ENCODE peak calls at places on chromosomes 3 and 15, in six cellular contexts. One of them, this sample, is unnamed. For H3K27me3 and H3K36me3, the result is how much of the 10 kb centered on the place peaks cover.

GRCh38 chr3:52052831-52053306 is 3.5 kb downstream of the DUSP7 start:
- DNase-seq in stomach: peak
- DNase-seq in BE2C: peak
- DNase-seq in IMR-90: peak
- DNase-seq in tibial artery: peak
- DNase-seq in brain microvascular endothelial cell: peak
- DNase-seq in this sample: peak

GRCh38 chr15:42035362-42035761 is 14.5 kb upstream of the PLA2G4E start:
- DNase-seq in IMR-90: peak
- DNase-seq in stomach: no peak
- DNase-seq in brain microvascular endothelial cell: no peak
- DNase-seq in tibial artery: no peak
- DNase-seq in BE2C: no peak
- DNase-seq in this sample: peak

GRCh38 chr3:194950906-194951628 is 265.4 kb downstream of the FAM43A start:
- DNase-seq in BE2C: no peak
- DNase-seq in stomach: no peak
- DNase-seq in brain microvascular endothelial cell: no peak
- DNase-seq in tibial artery: no peak
- DNase-seq in IMR-90: no peak
- DNase-seq in this sample: no peak

GRCh38 chr3:56916697-56917336 is 115.1 kb upstream of the ARHGEF3 start:
- DNase-seq in brain microvascular endothelial cell: no peak
- DNase-seq in BE2C: no peak
- DNase-seq in IMR-90: no peak
- DNase-seq in stomach: no peak
- DNase-seq in tibial artery: no peak
- DNase-seq in this sample: no peak

GRCh38 chr3:130787422-130788068 is 40.9 kb upstream of the PIK3R4 start:
- DNase-seq in IMR-90: no peak
- DNase-seq in stomach: no peak
- DNase-seq in BE2C: no peak
- DNase-seq in brain microvascular endothelial cell: no peak
- DNase-seq in tibial artery: no peak
- DNase-seq in this sample: no peak

GRCh38 chr3:23650371-23651140 is 155.2 kb upstream of the UBE2E1 start:
- DNase-seq in stomach: no peak
- DNase-seq in tibial artery: no peak
- DNase-seq in brain microvascular endothelial cell: peak
- DNase-seq in IMR-90: peak
- DNase-seq in BE2C: no peak
- DNase-seq in this sample: no peak

GRCh38 chr3:48891606-48892005 is 7.1 kb downstream of the SLC25A20 start:
- DNase-seq in tibial artery: no peak
- DNase-seq in stomach: no peak
- DNase-seq in BE2C: no peak
- DNase-seq in brain microvascular endothelial cell: no peak
- DNase-seq in IMR-90: no peak
- DNase-seq in this sample: no peak

GRCh38 chr3:113910966-113911365 is 36.8 kb upstream of the ZDHHC23 start:
- DNase-seq in brain microvascular endothelial cell: no peak
- DNase-seq in stomach: no peak
- DNase-seq in tibial artery: no peak
- DNase-seq in IMR-90: peak
- DNase-seq in BE2C: no peak
- DNase-seq in this sample: no peak

GRCh38 chr15:27587810-27588209 is 511.3 kb downstream of the OCA2 start:
- DNase-seq in tibial artery: no peak
- DNase-seq in stomach: no peak
- DNase-seq in IMR-90: no peak
- DNase-seq in brain microvascular endothelial cell: no peak
- DNase-seq in BE2C: no peak
- DNase-seq in this sample: peak

GRCh38 chr3:44076221-44076829 is 165.4 kb upstream of the TOPAZ1 start:
- DNase-seq in IMR-90: no peak
- DNase-seq in tibial artery: no peak
- DNase-seq in brain microvascular endothelial cell: no peak
- DNase-seq in stomach: no peak
- DNase-seq in BE2C: peak
- DNase-seq in this sample: peak

GRCh38 chr3:140845878-140846277 is 95.8 kb upstream of the SLC25A36 start:
- DNase-seq in IMR-90: no peak
- DNase-seq in brain microvascular endothelial cell: no peak
- DNase-seq in stomach: no peak
- DNase-seq in tibial artery: no peak
- DNase-seq in BE2C: no peak
- DNase-seq in this sample: no peak

GRCh38 chr3:172824229-172824628 is 73.7 kb downstream of the ECT2 start:
- DNase-seq in IMR-90: no peak
- DNase-seq in tibial artery: no peak
- DNase-seq in stomach: no peak
- DNase-seq in brain microvascular endothelial cell: no peak
- DNase-seq in BE2C: no peak
- DNase-seq in this sample: no peak

GRCh38 chr3:197440717-197441303 is 115.0 kb downstream of the BDH1 start:
- DNase-seq in BE2C: no peak
- DNase-seq in tibial artery: no peak
- DNase-seq in stomach: no peak
- DNase-seq in IMR-90: no peak
- DNase-seq in brain microvascular endothelial cell: no peak
- DNase-seq in this sample: no peak

GRCh38 chr3:17642474-17642873 is 100.0 kb downstream of the TBC1D5 start:
- DNase-seq in brain microvascular endothelial cell: no peak
- DNase-seq in BE2C: no peak
- DNase-seq in tibial artery: no peak
- DNase-seq in stomach: no peak
- DNase-seq in IMR-90: no peak
- DNase-seq in this sample: no peak
- H3K4me3 ChIP-seq in brain microvascular endothelial cell: no peak
- H3K4me3 ChIP-seq in BE2C: no peak
- H3K4me3 ChIP-seq in tibial artery: no peak
- H3K4me3 ChIP-seq in stomach: no peak
- H3K4me3 ChIP-seq in IMR-90: no peak
- H3K4me3 ChIP-seq in this sample: no peak

DNA sequence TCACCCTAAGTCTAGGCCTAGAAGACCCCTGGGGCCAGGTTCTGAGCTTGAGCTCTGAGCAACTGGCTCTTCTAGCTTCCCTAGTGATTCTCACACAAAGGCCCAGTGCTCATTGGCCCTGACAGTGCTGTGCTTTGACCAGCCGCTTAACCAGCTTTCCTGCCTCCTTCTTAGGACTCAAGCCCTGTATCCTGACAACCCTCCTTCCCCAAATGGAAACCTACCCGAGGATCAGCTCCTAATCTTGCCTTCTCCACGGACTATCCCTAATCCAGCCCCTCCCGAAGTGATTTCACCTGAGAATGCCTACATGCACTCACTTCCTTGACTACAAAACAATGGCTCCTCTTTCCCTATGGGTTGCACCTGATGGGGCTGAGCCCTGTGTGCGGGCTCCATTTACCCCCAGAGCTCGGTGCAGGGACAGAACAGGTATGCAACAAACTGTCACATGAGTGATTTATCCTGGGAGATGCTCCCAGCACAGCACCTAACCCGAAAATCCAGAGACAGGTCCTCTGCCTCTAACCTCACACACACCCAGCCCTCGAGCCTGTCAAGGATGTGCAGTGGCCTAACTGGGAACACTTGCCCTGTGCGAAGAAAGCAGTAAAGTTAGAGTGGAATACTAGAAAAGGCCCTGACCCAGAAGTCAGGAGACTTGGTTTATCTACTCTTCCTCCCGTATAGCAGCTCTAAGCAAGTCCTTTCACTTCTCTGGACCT is 2.3 kb downstream of the MEGF11 start:
- DNase-seq in IMR-90: no peak
- DNase-seq in stomach: no peak
- DNase-seq in BE2C: no peak
- DNase-seq in brain microvascular endothelial cell: no peak
- DNase-seq in tibial artery: no peak
- DNase-seq in this sample: peak
- H3K27me3 ChIP-seq in IMR-90: half or more
- H3K27me3 ChIP-seq in stomach: half or more
- H3K27me3 ChIP-seq in BE2C: under half
- H3K27me3 ChIP-seq in brain microvascular endothelial cell: half or more
- H3K27me3 ChIP-seq in tibial artery: under half
- H3K27me3 ChIP-seq in this sample: half or more

DNA sequence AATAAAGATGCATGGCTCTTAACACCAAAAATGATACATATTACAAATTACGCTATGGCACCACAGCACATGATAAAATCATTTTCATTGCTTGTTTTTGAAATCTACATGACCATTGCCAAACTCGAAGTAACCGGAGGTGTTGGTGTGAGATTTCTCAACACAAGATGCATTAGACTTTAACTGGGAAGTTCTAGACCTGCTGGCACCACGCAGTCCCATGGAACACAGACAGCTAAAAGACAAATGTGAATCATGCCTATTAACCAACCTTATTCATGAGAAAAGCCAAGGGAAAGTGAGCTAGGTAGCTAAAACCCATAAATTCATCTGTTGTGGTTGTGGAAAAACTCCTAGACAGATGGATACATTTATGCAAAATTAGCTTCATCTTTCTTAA is 595.4 kb downstream of the FOXP1 start:
- DNase-seq in IMR-90: no peak
- DNase-seq in tibial artery: no peak
- DNase-seq in brain microvascular endothelial cell: no peak
- DNase-seq in BE2C: no peak
- DNase-seq in stomach: no peak
- DNase-seq in this sample: no peak
- H3K36me3 ChIP-seq in IMR-90: under half
- H3K36me3 ChIP-seq in tibial artery: under half
- H3K36me3 ChIP-seq in brain microvascular endothelial cell: under half
- H3K36me3 ChIP-seq in BE2C: under half
- H3K36me3 ChIP-seq in stomach: under half
- H3K36me3 ChIP-seq in this sample: under half

GRCh38 chr3:108820586-108820985 is 2.0 kb upstream of the TRAT1 start:
- DNase-seq in BE2C: no peak
- DNase-seq in brain microvascular endothelial cell: no peak
- DNase-seq in stomach: no peak
- DNase-seq in tibial artery: no peak
- DNase-seq in IMR-90: no peak
- DNase-seq in this sample: no peak
- H3K4me3 ChIP-seq in BE2C: no peak
- H3K4me3 ChIP-seq in brain microvascular endothelial cell: no peak
- H3K4me3 ChIP-seq in stomach: no peak
- H3K4me3 ChIP-seq in tibial artery: no peak
- H3K4me3 ChIP-seq in IMR-90: no peak
- H3K4me3 ChIP-seq in this sample: no peak

GRCh38 chr15:89751748-89752147 is 699 bp upstream of the MESP1 start:
- DNase-seq in brain microvascular endothelial cell: no peak
- DNase-seq in IMR-90: no peak
- DNase-seq in tibial artery: no peak
- DNase-seq in BE2C: no peak
- DNase-seq in stomach: peak
- DNase-seq in this sample: no peak

GRCh38 chr15:89749526-89749925 is 1.5 kb downstream of the MESP1 start:
- DNase-seq in tibial artery: no peak
- DNase-seq in brain microvascular endothelial cell: no peak
- DNase-seq in IMR-90: no peak
- DNase-seq in stomach: no peak
- DNase-seq in BE2C: no peak
- DNase-seq in this sample: no peak

GRCh38 chr15:89749059-89749458 is 2.0 kb downstream of the MESP1 start:
- DNase-seq in IMR-90: no peak
- DNase-seq in BE2C: no peak
- DNase-seq in tibial artery: no peak
- DNase-seq in brain microvascular endothelial cell: no peak
- DNase-seq in stomach: no peak
- DNase-seq in this sample: peak

GRCh38 chr15:89749951-89750559 is 994 bp downstream of the MESP1 start:
- DNase-seq in IMR-90: no peak
- DNase-seq in stomach: peak
- DNase-seq in brain microvascular endothelial cell: no peak
- DNase-seq in BE2C: no peak
- DNase-seq in tibial artery: no peak
- DNase-seq in this sample: no peak

DNA sequence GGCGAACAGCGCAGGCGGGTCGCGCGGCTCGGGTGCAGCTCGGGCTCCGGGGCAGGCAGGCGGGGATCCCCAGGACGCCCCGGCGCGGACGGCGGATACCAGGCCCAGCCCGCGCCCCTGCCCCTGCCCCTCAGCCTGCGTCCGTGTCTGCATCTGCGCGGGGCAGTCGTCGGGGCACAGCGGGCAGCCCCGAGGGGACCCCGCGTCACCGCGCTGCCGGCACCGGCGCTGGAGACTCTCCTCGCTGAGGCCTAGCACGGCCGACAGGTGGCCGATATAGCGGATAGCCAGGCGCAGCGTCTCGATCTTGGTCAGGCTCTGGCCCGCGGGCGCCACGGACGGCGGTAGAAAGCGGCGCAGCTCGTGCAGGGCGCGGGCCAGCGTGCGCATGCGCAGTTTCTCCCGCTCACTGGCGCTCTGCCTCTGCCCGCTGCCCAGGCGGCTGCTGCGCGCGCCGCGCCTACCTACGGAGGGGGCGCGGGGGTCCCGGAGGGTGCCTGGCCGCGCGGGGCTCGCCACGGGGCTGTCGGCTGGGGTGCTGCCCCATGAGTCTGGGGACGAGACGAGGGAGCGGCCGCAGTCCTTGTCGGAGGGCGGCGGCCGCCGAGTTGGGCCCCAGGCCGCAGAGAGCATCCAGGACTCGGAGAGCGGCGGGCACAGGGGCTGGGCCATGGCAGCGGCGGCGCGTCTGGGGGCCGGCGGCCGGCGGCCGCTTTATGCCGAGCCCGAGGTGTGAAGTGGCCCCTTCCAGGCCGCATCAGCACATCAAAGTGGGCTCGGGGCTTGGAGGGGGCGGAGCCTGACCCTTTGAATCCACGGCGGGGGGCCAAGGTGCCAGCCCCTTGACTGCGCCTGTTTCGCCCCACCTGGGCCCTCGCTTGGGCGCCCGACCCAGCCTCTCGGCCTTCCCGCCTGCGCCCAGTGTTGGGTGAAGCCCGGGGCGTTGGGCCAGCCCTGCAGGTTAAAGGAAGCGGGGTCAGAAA is at the start of gene MESP1:
- DNase-seq in tibial artery: peak
- DNase-seq in BE2C: peak
- DNase-seq in stomach: peak
- DNase-seq in brain microvascular endothelial cell: peak
- DNase-seq in IMR-90: peak
- DNase-seq in this sample: peak
- H3K27me3 ChIP-seq in tibial artery: under half
- H3K27me3 ChIP-seq in BE2C: under half
- H3K27me3 ChIP-seq in stomach: under half
- H3K27me3 ChIP-seq in brain microvascular endothelial cell: under half
- H3K27me3 ChIP-seq in IMR-90: under half
- H3K27me3 ChIP-seq in this sample: half or more

GRCh38 chr3:63597019-63597418 is 55.5 kb upstream of the SNTN start:
- DNase-seq in brain microvascular endothelial cell: no peak
- DNase-seq in stomach: no peak
- DNase-seq in tibial artery: no peak
- DNase-seq in BE2C: no peak
- DNase-seq in IMR-90: no peak
- DNase-seq in this sample: no peak
- H3K36me3 ChIP-seq in brain microvascular endothelial cell: under half
- H3K36me3 ChIP-seq in stomach: under half
- H3K36me3 ChIP-seq in tibial artery: under half
- H3K36me3 ChIP-seq in BE2C: under half
- H3K36me3 ChIP-seq in IMR-90: under half
- H3K36me3 ChIP-seq in this sample: under half

This sample was measured in H7.